ENCODE peak calls at places on chromosomes 2 and 18, in six cellular contexts. J is stimulated activated effector memory CD8-positive, alpha-beta T cell treated with anti-CD3 and anti-CD28 coated beads, Interleukin-12 subunit alpha, Interleukin-12 subunit beta, amount 100 ng/mL, for 72 hours; M is central memory CD4-positive, alpha-beta T cell; S is nephron progenitor cell; B is esophagus squamous epithelium; V is H1. N is an unnamed sample.

GRCh38 chr2:149467461-149467860 is 120.1 kb downstream of the MMADHC start:
- DNase-seq in J (no peak), M (no peak), S (no peak), B (no peak), V (no peak), N (no peak)

GRCh38 chr2:115359550-115359949 is 917.1 kb downstream of the DPP10 start:
- DNase-seq in J (no peak), M (no peak), S (no peak), B (no peak), V (no peak), N (no peak)

GRCh38 chr18:54736981-54737380 is 91.3 kb upstream of the RAB27B start:
- DNase-seq in J (no peak), M (no peak), S (no peak), B (no peak), V (no peak), N (no peak)

GRCh38 chr2:112321375-112322320 is 46.3 kb downstream of the ZC3H6 start:
- DNase-seq in J (no peak), M (no peak), S (no peak), B (no peak), V (no peak), N (no peak)

GRCh38 chr18:13437801-13438506 is 219.4 kb downstream of the LDLRAD4 start:
- DNase-seq in J (no peak), M (peak), S (no peak), B (no peak), V (no peak), N (no peak)

GRCh38 chr2:109703076-109703475 is 88.9 kb downstream of the SOWAHC start:
- DNase-seq in J (no peak), M (no peak), S (no peak), B (no peak), V (no peak), N (no peak)

GRCh38 chr2:237665713-237666143 is 38.3 kb downstream of the LRRFIP1 start:
- DNase-seq in J (no peak), M (no peak), S (peak), B (no peak), V (no peak), N (no peak)

GRCh38 chr2:2237563-2237962 is 93.5 kb downstream of the MYT1L start:
- DNase-seq in J (no peak), M (no peak), S (no peak), B (no peak), V (no peak), N (no peak)

GRCh38 chr2:118584877-118585276 is 262.6 kb downstream of the EN1 start:
- DNase-seq in J (no peak), M (no peak), S (no peak), B (no peak), V (no peak), N (no peak)

N was measured in cortex of kidney.